ENCODE peak calls at places on chromosomes 4 and X, in four cellular contexts. One of them, this sample, is unnamed.

GRCh38 chr4:65698631-65699030 is 28.3 kb upstream of the EPHA5 start:
- DNase-seq in GM12865: no peak
- DNase-seq in right atrium auricular region: no peak
- DNase-seq in GM20000: no peak
- DNase-seq in this sample: no peak

GRCh38 chr4:15695240-15695699 is 7.6 kb upstream of the BST1 start:
- DNase-seq in GM20000: no peak
- DNase-seq in right atrium auricular region: no peak
- DNase-seq in GM12865: no peak
- DNase-seq in this sample: peak

GRCh38 chr4:169854090-169854489 is 96.3 kb upstream of the HPF1 start:
- DNase-seq in GM20000: no peak
- DNase-seq in GM12865: no peak
- DNase-seq in right atrium auricular region: no peak
- DNase-seq in this sample: no peak

GRCh38 chr4:52201705-52202104 is 150.6 kb downstream of the SPATA18 start:
- DNase-seq in right atrium auricular region: no peak
- DNase-seq in GM20000: no peak
- DNase-seq in GM12865: no peak
- DNase-seq in this sample: no peak

GRCh38 chrX:154429708-154430107 is 1.2 kb downstream of the ATP6AP1 start:
- DNase-seq in GM12865: no peak
- DNase-seq in GM20000: no peak
- DNase-seq in right atrium auricular region: no peak
- DNase-seq in this sample: no peak

GRCh38 chrX:111129949-111130348 is 34.0 kb downstream of the PAK3 start:
- DNase-seq in GM12865: no peak
- DNase-seq in GM20000: no peak
- DNase-seq in right atrium auricular region: no peak
- DNase-seq in this sample: no peak

GRCh38 chrX:100829730-100830129 is 9.5 kb downstream of the CSTF2 start:
- DNase-seq in GM12865: peak
- DNase-seq in GM20000: peak
- DNase-seq in right atrium auricular region: no peak
- DNase-seq in this sample: no peak

GRCh38 chr4:7742807-7743158 is 196.9 kb downstream of the AFAP1 start:
- DNase-seq in GM12865: no peak
- DNase-seq in GM20000: no peak
- DNase-seq in right atrium auricular region: no peak
- DNase-seq in this sample: no peak

GRCh38 chr4:176359590-176359989 is 39.8 kb downstream of the SPCS3 start:
- DNase-seq in right atrium auricular region: no peak
- DNase-seq in GM20000: no peak
- DNase-seq in GM12865: no peak
- DNase-seq in this sample: no peak

GRCh38 chrX:28586291-28586690 is 955 bp upstream of the IL1RAPL1 start:
- DNase-seq in GM20000: no peak
- DNase-seq in GM12865: no peak
- DNase-seq in right atrium auricular region: no peak
- DNase-seq in this sample: no peak

GRCh38 chrX:1323315-1323714 is 13.3 kb upstream of the IL3RA start:
- DNase-seq in right atrium auricular region: no peak
- DNase-seq in GM12865: peak
- DNase-seq in GM20000: peak
- DNase-seq in this sample: peak

GRCh38 chr4:69830529-69831269 is 29.2 kb downstream of the SULT1E1 start:
- DNase-seq in right atrium auricular region: no peak
- DNase-seq in GM20000: no peak
- DNase-seq in GM12865: peak
- DNase-seq in this sample: peak

GRCh38 chrX:100447563-100448397 is 37.7 kb upstream of the PCDH19 start:
- DNase-seq in right atrium auricular region: peak
- DNase-seq in GM12865: no peak
- DNase-seq in GM20000: peak
- DNase-seq in this sample: peak

GRCh38 chrX:46713672-46714487 is 45.0 kb downstream of the SLC9A7 start:
- DNase-seq in GM12865: peak
- DNase-seq in GM20000: peak
- DNase-seq in right atrium auricular region: no peak
- DNase-seq in this sample: no peak

GRCh38 chrX:155054255-155054654 is 16.7 kb downstream of the CMC4 start:
- DNase-seq in right atrium auricular region: no peak
- DNase-seq in GM12865: no peak
- DNase-seq in GM20000: no peak
- DNase-seq in this sample: no peak

GRCh38 chr4:166895771-166896170 is 338.5 kb downstream of the SPOCK3 start:
- DNase-seq in GM12865: no peak
- DNase-seq in GM20000: no peak
- DNase-seq in right atrium auricular region: no peak
- DNase-seq in this sample: no peak

GRCh38 chr4:166896254-166896653 is 338.0 kb downstream of the SPOCK3 start:
- DNase-seq in GM20000: peak
- DNase-seq in GM12865: peak
- DNase-seq in right atrium auricular region: no peak
- DNase-seq in this sample: no peak
- TF ChIP-seq CTCF in GM20000: no peak
- TF ChIP-seq CTCF in GM12865: no peak
- TF ChIP-seq CTCF in right atrium auricular region: no peak
- TF ChIP-seq CTCF in this sample: no peak

GRCh38 chrX:136138939-136139338 is 8.4 kb upstream of the FHL1 start:
- DNase-seq in right atrium auricular region: no peak
- DNase-seq in GM12865: no peak
- DNase-seq in GM20000: no peak
- DNase-seq in this sample: no peak
- TF ChIP-seq CTCF in right atrium auricular region: no peak
- TF ChIP-seq CTCF in GM12865: no peak
- TF ChIP-seq CTCF in GM20000: no peak
- TF ChIP-seq CTCF in this sample: no peak

DNA sequence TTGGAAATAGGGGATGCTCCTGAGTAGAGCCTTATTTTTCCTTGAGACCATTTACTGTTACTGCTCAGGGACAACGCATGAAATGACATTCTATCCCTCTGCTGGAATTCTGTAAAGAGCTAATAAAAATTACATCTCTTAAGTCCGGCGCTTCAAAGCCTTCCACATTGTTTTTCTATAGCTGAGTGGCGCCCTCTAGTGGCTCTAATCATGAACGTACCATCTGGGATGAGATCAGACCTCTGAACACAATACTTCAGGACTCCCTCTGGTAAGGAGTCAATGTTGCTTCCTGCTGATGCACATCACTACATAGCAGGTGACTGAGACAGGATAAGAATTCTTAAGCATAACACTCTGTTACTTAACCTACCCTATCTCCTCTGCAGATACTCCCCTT is 6.0 kb downstream of the HMGN5 start:
- DNase-seq in GM12865: peak
- DNase-seq in GM20000: peak
- DNase-seq in right atrium auricular region: peak
- DNase-seq in this sample: peak
- TF ChIP-seq CTCF in GM12865: peak
- TF ChIP-seq CTCF in GM20000: no peak
- TF ChIP-seq CTCF in right atrium auricular region: peak
- TF ChIP-seq CTCF in this sample: peak

GRCh38 chr4:180028682-180029081 is 2214.5 kb upstream of the TENM3 start:
- DNase-seq in GM20000: no peak
- DNase-seq in GM12865: peak
- DNase-seq in right atrium auricular region: no peak
- DNase-seq in this sample: peak
- TF ChIP-seq CTCF in GM20000: peak
- TF ChIP-seq CTCF in GM12865: peak
- TF ChIP-seq CTCF in right atrium auricular region: no peak
- TF ChIP-seq CTCF in this sample: no peak

GRCh38 chrX:131366387-131366786 is 77.3 kb upstream of the IGSF1 start:
- DNase-seq in right atrium auricular region: no peak
- DNase-seq in GM12865: peak
- DNase-seq in GM20000: no peak
- DNase-seq in this sample: no peak
- TF ChIP-seq CTCF in right atrium auricular region: no peak
- TF ChIP-seq CTCF in GM12865: no peak
- TF ChIP-seq CTCF in GM20000: no peak
- TF ChIP-seq CTCF in this sample: no peak

This sample was measured in Calu3.